ENCODE peak calls at places on chromosomes 12 and 14, in seven cellular contexts. Z is amygdala; K is neuronal stem cell; V is activated naive CD4-positive, alpha-beta T cell; Y is body of pancreas; J is activated CD4-positive, alpha-beta T cell treated with anti-CD3 and anti-CD28 coated beads, Interleukin-2, amount 50 U/mL, for 1 hour; M is right cardiac atrium. P is an unnamed sample.

GRCh38 chr12:109753054-109753401 is 39.4 kb downstream of the FAM222A start:
- DNase-seq in Z (no peak), K (no peak), V (no peak), Y (peak), J (no peak), M (no peak), P (no peak)

GRCh38 chr14:94598816-94599655 is 13.2 kb upstream of the SERPINA3 start:
- DNase-seq in Z (peak), K (no peak), V (no peak), Y (peak), J (no peak), M (peak), P (no peak)

GRCh38 chr12:53097207-53097563 is 282 bp upstream of the IGFBP6 start:
- DNase-seq in Z (no peak), K (no peak), V (no peak), Y (no peak), J (no peak), M (no peak), P (no peak)

GRCh38 chr12:2625267-2625666 is 169.5 kb upstream of the FKBP4 start:
- DNase-seq in Z (no peak), K (no peak), V (no peak), Y (no peak), J (no peak), M (no peak), P (no peak)

GRCh38 chr14:23281247-23281646 is 4.7 kb downstream of the HOMEZ start:
- DNase-seq in Z (no peak), K (no peak), V (no peak), Y (no peak), J (no peak), M (no peak), P (no peak)

GRCh38 chr14:65354715-65355114 is 57.8 kb upstream of the FUT8 start:
- DNase-seq in Z (no peak), K (no peak), V (no peak), Y (peak), J (no peak), M (no peak), P (no peak)

GRCh38 chr14:76352639-76353281 is 23.2 kb upstream of the ESRRB start:
- DNase-seq in Z (no peak), K (peak), V (no peak), Y (peak), J (peak), M (peak), P (peak)

GRCh38 chr14:95445161-95445560 is 71.3 kb downstream of the SYNE3 start:
- DNase-seq in Z (no peak), K (no peak), V (no peak), Y (no peak), J (no peak), M (no peak), P (no peak)

GRCh38 chr12:130087222-130087621 is 75.0 kb upstream of the FZD10 start:
- DNase-seq in Z (no peak), K (no peak), V (no peak), Y (no peak), J (no peak), M (no peak), P (no peak)

GRCh38 chr14:104891121-104891551 is 26.1 kb downstream of the CEP170B start:
- DNase-seq in Z (no peak), K (no peak), V (no peak), Y (peak), J (no peak), M (no peak), P (no peak)

GRCh38 chr14:43786066-43786762 is 720.9 kb downstream of the FSCB start:
- DNase-seq in Z (no peak), K (no peak), V (no peak), Y (no peak), J (no peak), M (no peak), P (no peak)

GRCh38 chr12:6735448-6736191 is 11.8 kb downstream of the COPS7A start:
- DNase-seq in Z (peak), K (no peak), V (no peak), Y (peak), J (peak), M (peak), P (peak)